ENCODE peak calls at places on chromosomes 2 and 18, in nine cellular contexts. One of them, this sample, is unnamed.

GRCh38 chr2:31337860-31338259 is 76.7 kb downstream of the XDH start:
- DNase-seq in fibroblast of pulmonary artery: peak; percentile 74
- DNase-seq in pancreas: no peak
- DNase-seq in HFF-Myc: peak; percentile 45
- DNase-seq in GM12878: no peak
- DNase-seq in CD4-positive, alpha-beta T cell: no peak
- DNase-seq in Calu3: no peak
- DNase-seq in hepatocyte: no peak
- DNase-seq in GM12864: no peak
- DNase-seq in this sample: peak; percentile 9

GRCh38 chr18:45110577-45111506 is 430.2 kb downstream of the SETBP1 start:
- DNase-seq in HFF-Myc: no peak
- DNase-seq in hepatocyte: no peak
- DNase-seq in GM12864: no peak
- DNase-seq in pancreas: no peak
- DNase-seq in Calu3: no peak
- DNase-seq in GM12878: no peak
- DNase-seq in CD4-positive, alpha-beta T cell: no peak
- DNase-seq in fibroblast of pulmonary artery: peak; percentile 8
- DNase-seq in this sample: no peak

GRCh38 chr18:42069036-42069435 is 114.0 kb downstream of the PIK3C3 start:
- DNase-seq in hepatocyte: no peak
- DNase-seq in Calu3: no peak
- DNase-seq in HFF-Myc: no peak
- DNase-seq in GM12878: no peak
- DNase-seq in fibroblast of pulmonary artery: no peak
- DNase-seq in CD4-positive, alpha-beta T cell: no peak
- DNase-seq in GM12864: no peak
- DNase-seq in pancreas: no peak
- DNase-seq in this sample: no peak

GRCh38 chr2:30105556-30105955 is 41.3 kb upstream of the YPEL5 start:
- DNase-seq in hepatocyte: no peak
- DNase-seq in GM12864: no peak
- DNase-seq in pancreas: no peak
- DNase-seq in CD4-positive, alpha-beta T cell: no peak
- DNase-seq in HFF-Myc: no peak
- DNase-seq in fibroblast of pulmonary artery: no peak
- DNase-seq in GM12878: no peak
- DNase-seq in Calu3: no peak
- DNase-seq in this sample: no peak

GRCh38 chr18:75247601-75248421 is 37.2 kb downstream of the TSHZ1 start:
- DNase-seq in GM12878: no peak
- DNase-seq in GM12864: no peak
- DNase-seq in hepatocyte: no peak
- DNase-seq in Calu3: no peak
- DNase-seq in pancreas: no peak
- DNase-seq in fibroblast of pulmonary artery: peak; percentile 67
- DNase-seq in CD4-positive, alpha-beta T cell: no peak
- DNase-seq in HFF-Myc: no peak
- DNase-seq in this sample: no peak

GRCh38 chr2:47494267-47495130 is 91.5 kb downstream of the MSH2 start:
- DNase-seq in GM12864: no peak
- DNase-seq in fibroblast of pulmonary artery: no peak
- DNase-seq in CD4-positive, alpha-beta T cell: no peak
- DNase-seq in HFF-Myc: no peak
- DNase-seq in pancreas: no peak
- DNase-seq in Calu3: no peak
- DNase-seq in hepatocyte: no peak
- DNase-seq in GM12878: no peak
- DNase-seq in this sample: peak; percentile 16

GRCh38 chr2:72538486-72538885 is 287.3 kb downstream of the EXOC6B start:
- DNase-seq in Calu3: no peak
- DNase-seq in HFF-Myc: no peak
- DNase-seq in GM12878: no peak
- DNase-seq in CD4-positive, alpha-beta T cell: no peak
- DNase-seq in fibroblast of pulmonary artery: no peak
- DNase-seq in pancreas: no peak
- DNase-seq in GM12864: no peak
- DNase-seq in hepatocyte: no peak
- DNase-seq in this sample: no peak

GRCh38 chr18:43758734-43759133 is 481.4 kb upstream of the SYT4 start:
- DNase-seq in Calu3: no peak
- DNase-seq in pancreas: no peak
- DNase-seq in fibroblast of pulmonary artery: no peak
- DNase-seq in hepatocyte: no peak
- DNase-seq in GM12878: no peak
- DNase-seq in CD4-positive, alpha-beta T cell: no peak
- DNase-seq in GM12864: no peak
- DNase-seq in HFF-Myc: no peak
- DNase-seq in this sample: no peak

GRCh38 chr2:216555274-216555673 is 56.6 kb downstream of the RPL37A start:
- DNase-seq in pancreas: peak; percentile 82
- DNase-seq in GM12864: no peak
- DNase-seq in HFF-Myc: no peak
- DNase-seq in hepatocyte: no peak
- DNase-seq in GM12878: no peak
- DNase-seq in fibroblast of pulmonary artery: peak; percentile 61
- DNase-seq in CD4-positive, alpha-beta T cell: no peak
- DNase-seq in Calu3: peak; percentile 16
- DNase-seq in this sample: peak; percentile 76

GRCh38 chr18:6215888-6216287 is 198.8 kb downstream of the L3MBTL4 start:
- DNase-seq in Calu3: no peak
- DNase-seq in fibroblast of pulmonary artery: no peak
- DNase-seq in GM12864: no peak
- DNase-seq in GM12878: no peak
- DNase-seq in pancreas: no peak
- DNase-seq in HFF-Myc: no peak
- DNase-seq in CD4-positive, alpha-beta T cell: no peak
- DNase-seq in hepatocyte: no peak
- DNase-seq in this sample: no peak

GRCh38 chr18:5979971-5980457 is 84.7 kb upstream of the TMEM200C start:
- DNase-seq in fibroblast of pulmonary artery: no peak
- DNase-seq in GM12878: peak; percentile 79
- DNase-seq in HFF-Myc: no peak
- DNase-seq in hepatocyte: no peak
- DNase-seq in Calu3: no peak
- DNase-seq in pancreas: no peak
- DNase-seq in GM12864: peak; percentile 74
- DNase-seq in CD4-positive, alpha-beta T cell: no peak
- DNase-seq in this sample: no peak

GRCh38 chr2:191165190-191165643 is 14.4 kb upstream of the STAT4 start:
- DNase-seq in pancreas: no peak
- DNase-seq in Calu3: no peak
- DNase-seq in CD4-positive, alpha-beta T cell: peak; percentile 19
- DNase-seq in hepatocyte: peak; percentile 58
- DNase-seq in fibroblast of pulmonary artery: peak; percentile 81
- DNase-seq in GM12878: no peak
- DNase-seq in HFF-Myc: no peak
- DNase-seq in GM12864: no peak
- DNase-seq in this sample: no peak

GRCh38 chr2:231410293-231411004 is 14.9 kb downstream of the B3GNT7 start:
- DNase-seq in pancreas: no peak
- DNase-seq in hepatocyte: no peak
- DNase-seq in GM12864: no peak
- DNase-seq in CD4-positive, alpha-beta T cell: no peak
- DNase-seq in fibroblast of pulmonary artery: no peak
- DNase-seq in Calu3: no peak
- DNase-seq in HFF-Myc: no peak
- DNase-seq in GM12878: no peak
- DNase-seq in this sample: no peak

DNA sequence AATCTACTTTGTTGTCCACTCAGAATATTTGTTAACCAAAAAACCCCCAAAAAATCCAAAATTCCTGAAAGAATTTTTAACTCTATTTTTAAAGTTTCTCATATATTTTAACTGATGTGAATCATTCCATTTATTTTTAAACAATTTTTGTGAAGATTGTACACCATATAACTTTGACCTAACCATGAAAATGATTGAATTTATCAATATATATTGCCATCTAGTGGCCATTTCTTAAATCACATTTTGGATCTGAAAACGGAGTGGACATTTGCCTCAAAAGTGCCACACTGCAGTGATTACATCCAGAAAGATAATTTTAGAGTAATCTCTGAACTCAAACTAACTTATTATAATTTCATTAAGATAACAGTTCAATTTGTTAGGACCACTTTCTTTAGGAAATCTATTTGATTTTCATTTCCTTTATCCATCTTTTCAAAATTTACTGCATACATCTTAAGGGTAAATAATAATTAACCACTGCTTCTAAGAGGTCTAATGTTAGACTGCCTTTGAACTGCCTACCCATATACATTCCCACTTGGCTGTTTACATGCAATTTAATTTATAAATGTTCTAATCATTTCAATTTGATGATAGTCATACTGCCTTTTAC is 71.1 kb downstream of the DSC3 start:
- DNase-seq in hepatocyte: peak; percentile 70
- DNase-seq in CD4-positive, alpha-beta T cell: no peak
- DNase-seq in pancreas: no peak
- DNase-seq in GM12878: no peak
- DNase-seq in HFF-Myc: peak; percentile 0
- DNase-seq in GM12864: no peak
- DNase-seq in fibroblast of pulmonary artery: peak; percentile 51
- DNase-seq in Calu3: no peak
- DNase-seq in this sample: no peak
- TF ChIP-seq CTCF in hepatocyte: peak; percentile 63
- TF ChIP-seq CTCF in CD4-positive, alpha-beta T cell: peak; percentile 70
- TF ChIP-seq CTCF in pancreas: peak; percentile 56
- TF ChIP-seq CTCF in GM12878: peak; percentile 41
- TF ChIP-seq CTCF in HFF-Myc: peak; percentile 37
- TF ChIP-seq CTCF in GM12864: no peak
- TF ChIP-seq CTCF in fibroblast of pulmonary artery: peak; percentile 52
- TF ChIP-seq CTCF in Calu3: peak; percentile 29
- TF ChIP-seq CTCF in this sample: peak; percentile 9

GRCh38 chr18:23752796-23753195 is 63.5 kb downstream of the LAMA3 start:
- DNase-seq in HFF-Myc: no peak
- DNase-seq in GM12878: no peak
- DNase-seq in pancreas: no peak
- DNase-seq in fibroblast of pulmonary artery: peak; percentile 36
- DNase-seq in CD4-positive, alpha-beta T cell: no peak
- DNase-seq in GM12864: no peak
- DNase-seq in hepatocyte: peak; percentile 27
- DNase-seq in Calu3: no peak
- DNase-seq in this sample: no peak
- TF ChIP-seq CTCF in HFF-Myc: no peak
- TF ChIP-seq CTCF in GM12878: no peak
- TF ChIP-seq CTCF in pancreas: no peak
- TF ChIP-seq CTCF in fibroblast of pulmonary artery: no peak
- TF ChIP-seq CTCF in CD4-positive, alpha-beta T cell: no peak
- TF ChIP-seq CTCF in GM12864: no peak
- TF ChIP-seq CTCF in hepatocyte: no peak
- TF ChIP-seq CTCF in Calu3: no peak
- TF ChIP-seq CTCF in this sample: no peak

DNA sequence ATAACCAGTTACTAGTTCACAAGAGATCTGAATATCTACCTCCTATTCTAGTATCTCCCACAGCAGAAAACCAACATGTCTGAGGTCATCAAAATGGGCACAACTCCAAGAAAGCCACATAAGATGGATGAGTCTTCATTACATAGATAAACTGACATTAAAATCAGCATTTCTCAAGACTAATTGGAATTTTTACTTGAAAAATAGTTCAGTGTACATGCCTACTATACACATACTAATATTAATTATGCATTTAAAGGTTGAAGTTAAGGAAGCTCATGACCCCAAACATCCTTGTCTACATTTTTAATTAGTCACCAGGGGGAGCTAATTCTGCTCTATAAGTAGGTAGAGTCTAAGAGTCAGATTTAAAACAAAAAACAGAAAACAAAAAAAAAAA is 41.9 kb downstream of the ZNF521 start:
- DNase-seq in pancreas: no peak
- DNase-seq in Calu3: no peak
- DNase-seq in fibroblast of pulmonary artery: peak; percentile 54
- DNase-seq in CD4-positive, alpha-beta T cell: no peak
- DNase-seq in hepatocyte: no peak
- DNase-seq in HFF-Myc: no peak
- DNase-seq in GM12878: no peak
- DNase-seq in GM12864: no peak
- DNase-seq in this sample: no peak
- TF ChIP-seq CTCF in pancreas: no peak
- TF ChIP-seq CTCF in Calu3: no peak
- TF ChIP-seq CTCF in fibroblast of pulmonary artery: peak; percentile 21
- TF ChIP-seq CTCF in CD4-positive, alpha-beta T cell: no peak
- TF ChIP-seq CTCF in hepatocyte: no peak
- TF ChIP-seq CTCF in HFF-Myc: no peak
- TF ChIP-seq CTCF in GM12878: no peak
- TF ChIP-seq CTCF in GM12864: no peak
- TF ChIP-seq CTCF in this sample: no peak

GRCh38 chr2:42775186-42775585 is 11.3 kb upstream of the OXER1 start:
- DNase-seq in CD4-positive, alpha-beta T cell: no peak
- DNase-seq in fibroblast of pulmonary artery: no peak
- DNase-seq in HFF-Myc: no peak
- DNase-seq in hepatocyte: no peak
- DNase-seq in pancreas: no peak
- DNase-seq in GM12878: no peak
- DNase-seq in GM12864: no peak
- DNase-seq in Calu3: no peak
- DNase-seq in this sample: no peak
- TF ChIP-seq CTCF in CD4-positive, alpha-beta T cell: no peak
- TF ChIP-seq CTCF in fibroblast of pulmonary artery: no peak
- TF ChIP-seq CTCF in HFF-Myc: no peak
- TF ChIP-seq CTCF in hepatocyte: no peak
- TF ChIP-seq CTCF in pancreas: no peak
- TF ChIP-seq CTCF in GM12878: no peak
- TF ChIP-seq CTCF in GM12864: no peak
- TF ChIP-seq CTCF in Calu3: no peak
- TF ChIP-seq CTCF in this sample: no peak

GRCh38 chr2:120224256-120224655 is 1.1 kb upstream of the TMEM185B start:
- DNase-seq in fibroblast of pulmonary artery: no peak
- DNase-seq in GM12864: no peak
- DNase-seq in GM12878: no peak
- DNase-seq in HFF-Myc: no peak
- DNase-seq in hepatocyte: no peak
- DNase-seq in Calu3: no peak
- DNase-seq in CD4-positive, alpha-beta T cell: no peak
- DNase-seq in pancreas: no peak
- DNase-seq in this sample: no peak

GRCh38 chr2:120224735-120225548 is 1.7 kb upstream of the TMEM185B start:
- DNase-seq in pancreas: no peak
- DNase-seq in fibroblast of pulmonary artery: no peak
- DNase-seq in hepatocyte: no peak
- DNase-seq in GM12878: no peak
- DNase-seq in GM12864: no peak
- DNase-seq in HFF-Myc: no peak
- DNase-seq in CD4-positive, alpha-beta T cell: no peak
- DNase-seq in Calu3: no peak
- DNase-seq in this sample: no peak

GRCh38 chr2:120222186-120223033 is 790 bp downstream of the TMEM185B start:
- DNase-seq in Calu3: no peak
- DNase-seq in HFF-Myc: no peak
- DNase-seq in GM12878: no peak
- DNase-seq in hepatocyte: no peak
- DNase-seq in pancreas: peak; percentile 76
- DNase-seq in CD4-positive, alpha-beta T cell: no peak
- DNase-seq in GM12864: no peak
- DNase-seq in fibroblast of pulmonary artery: no peak
- DNase-seq in this sample: no peak

GRCh38 chr2:120221616-120222015 is 1.6 kb downstream of the TMEM185B start:
- DNase-seq in pancreas: no peak
- DNase-seq in GM12878: no peak
- DNase-seq in HFF-Myc: no peak
- DNase-seq in CD4-positive, alpha-beta T cell: no peak
- DNase-seq in Calu3: no peak
- DNase-seq in hepatocyte: no peak
- DNase-seq in GM12864: no peak
- DNase-seq in fibroblast of pulmonary artery: no peak
- DNase-seq in this sample: no peak

GRCh38 chr2:120223034-120223912 is at the start of gene TMEM185B:
- DNase-seq in hepatocyte: peak; percentile 93
- DNase-seq in pancreas: peak; percentile 97
- DNase-seq in GM12864: peak; percentile 53
- DNase-seq in HFF-Myc: no peak
- DNase-seq in CD4-positive, alpha-beta T cell: peak; percentile 80
- DNase-seq in Calu3: peak; percentile 95
- DNase-seq in fibroblast of pulmonary artery: peak; percentile 83
- DNase-seq in GM12878: no peak
- DNase-seq in this sample: peak; percentile 91
- TF ChIP-seq CTCF in hepatocyte: peak; percentile 44
- TF ChIP-seq CTCF in pancreas: no peak
- TF ChIP-seq CTCF in GM12864: peak; percentile 48
- TF ChIP-seq CTCF in HFF-Myc: peak; percentile 25
- TF ChIP-seq CTCF in CD4-positive, alpha-beta T cell: no peak
- TF ChIP-seq CTCF in Calu3: peak; percentile 27
- TF ChIP-seq CTCF in fibroblast of pulmonary artery: peak; percentile 36
- TF ChIP-seq CTCF in GM12878: peak; percentile 24
- TF ChIP-seq CTCF in this sample: no peak